ENCODE peak calls at places on chromosomes 13 and 19, in ten cellular contexts. Z, S, B, Q, O, E, H, G, F and X are unnamed samples.

GRCh38 chr19:4557186-4557970 is 2.1 kb downstream of the SEMA6B start:
- DNase-seq in Z (no peak), S (no peak), B (no peak), Q (no peak), O (no peak), E (no peak), H (no peak), G (no peak), F (no peak), X (no peak)

GRCh38 chr13:84985860-84986259 is 813.4 kb downstream of the SLITRK6 start:
- DNase-seq in Z (no peak), S (no peak), B (no peak), Q (no peak), O (no peak), E (no peak), H (no peak), G (no peak), F (no peak), X (no peak)

GRCh38 chr13:39422845-39423565 is 180.0 kb downstream of the LHFPL6 start:
- DNase-seq in Z (no peak), S (no peak), B (no peak), Q (no peak), O (no peak), E (no peak), H (no peak), G (no peak), F (no peak), X (no peak)

GRCh38 chr19:35454663-35455062 is 6.6 kb downstream of the FFAR2 start:
- DNase-seq in Z (no peak), S (no peak), B (no peak), Q (no peak), O (no peak), E (no peak), H (no peak), G (no peak), F (no peak), X (no peak)

GRCh38 chr13:114069376-114070097 is 62.9 kb downstream of the RASA3 start:
- DNase-seq in Z (no peak), S (no peak), B (no peak), Q (peak), O (no peak), E (no peak), H (no peak), G (no peak), F (no peak), X (peak)

GRCh38 chr19:3055741-3056453 is 6.4 kb downstream of the TLE5 start:
- DNase-seq in Z (no peak), S (no peak), B (no peak), Q (no peak), O (no peak), E (peak), H (no peak), G (no peak), F (peak), X (no peak)

GRCh38 chr13:86729206-86729605 is 930.0 kb upstream of the SLITRK6 start:
- DNase-seq in Z (no peak), S (no peak), B (no peak), Q (no peak), O (no peak), E (no peak), H (no peak), G (no peak), F (no peak), X (no peak)

GRCh38 chr13:26785845-26786630 is 25.5 kb upstream of the GPR12 start:
- DNase-seq in Z (no peak), S (peak), B (peak), Q (peak), O (no peak), E (peak), H (peak), G (no peak), F (peak), X (peak)

GRCh38 chr13:96652506-96652905 is 341.8 kb downstream of the OXGR1 start:
- DNase-seq in Z (no peak), S (no peak), B (no peak), Q (no peak), O (no peak), E (no peak), H (no peak), G (no peak), F (no peak), X (no peak)

GRCh38 chr13:47188802-47189201 is 291.9 kb upstream of the HTR2A start:
- DNase-seq in Z (no peak), S (peak), B (no peak), Q (no peak), O (no peak), E (peak), H (no peak), G (no peak), F (no peak), X (no peak)

GRCh38 chr19:8449830-8450229 is 5.1 kb downstream of the HNRNPM start:
- DNase-seq in Z (no peak), S (no peak), B (no peak), Q (no peak), O (no peak), E (no peak), H (no peak), G (no peak), F (no peak), X (no peak)

GRCh38 chr13:110617326-110618072 is 2.2 kb downstream of the NAXD start:
- DNase-seq in Z (peak), S (no peak), B (no peak), Q (no peak), O (no peak), E (peak), H (no peak), G (peak), F (no peak), X (no peak)

GRCh38 chr13:111061338-111062045 is 53.6 kb upstream of the ARHGEF7 start:
- DNase-seq in Z (no peak), S (no peak), B (no peak), Q (no peak), O (no peak), E (no peak), H (no peak), G (no peak), F (no peak), X (no peak)

GRCh38 chr19:46068345-46069258 is 27.8 kb upstream of the IGFL4 start:
- DNase-seq in Z (no peak), S (peak), B (no peak), Q (no peak), O (no peak), E (peak), H (no peak), G (peak), F (no peak), X (no peak)

GRCh38 chr13:60164490-60164889 is 762 bp upstream of the DIAPH3 start:
- DNase-seq in Z (no peak), S (no peak), B (no peak), Q (no peak), O (no peak), E (no peak), H (no peak), G (peak), F (no peak), X (no peak)

GRCh38 chr13:66703597-66703996 is 526.5 kb downstream of the PCDH9 start:
- DNase-seq in Z (no peak), S (no peak), B (no peak), Q (no peak), O (no peak), E (no peak), H (no peak), G (no peak), F (no peak), X (no peak)